ENCODE peak calls at places on chromosomes 3 and 15, in ten cellular contexts. T is A549, A is HCT116, F is upper lobe of left lung, H is ovary, O is body of pancreas, W is heart left ventricle, P is adrenal gland, D is tibial nerve, B is IMR-90. L is an unnamed sample.

GRCh38 chr3:65871305-65872141 is 167.2 kb downstream of the MAGI1 start:
- DNase-seq in T (no peak), A (no peak), F (no peak), H (peak), O (peak), W (peak), P (peak), D (peak), B (peak), L (no peak)

GRCh38 chr3:114803042-114803695 is 343.9 kb downstream of the ZBTB20 start:
- DNase-seq in T (no peak), A (no peak), F (no peak), H (no peak), O (no peak), W (no peak), P (no peak), D (no peak), B (no peak), L (no peak)

GRCh38 chr3:121723485-121723884 is 26.1 kb downstream of the GOLGB1 start:
- DNase-seq in T (no peak), A (no peak), F (no peak), H (no peak), O (no peak), W (no peak), P (no peak), D (no peak), B (no peak), L (no peak)

GRCh38 chr3:113698891-113699465 is 2.5 kb upstream of the USF3 start:
- DNase-seq in T (no peak), A (no peak), F (peak), H (peak), O (no peak), W (no peak), P (no peak), D (no peak), B (peak), L (no peak)

GRCh38 chr3:141246224-141246957 is 14.8 kb downstream of the PXYLP1 start:
- DNase-seq in T (no peak), A (no peak), F (no peak), H (no peak), O (peak), W (no peak), P (no peak), D (no peak), B (no peak), L (no peak)

GRCh38 chr3:12476238-12476897 is 7.9 kb upstream of the TSEN2 start:
- DNase-seq in T (peak), A (no peak), F (no peak), H (no peak), O (no peak), W (no peak), P (no peak), D (no peak), B (peak), L (no peak)

GRCh38 chr15:67066041-67067021 is 929 bp downstream of the SMAD3 start:
- DNase-seq in T (no peak), A (no peak), F (peak), H (peak), O (peak), W (peak), P (no peak), D (no peak), B (peak), L (no peak)

GRCh38 chr3:447671-448070 is 251.1 kb downstream of the CHL1 start:
- DNase-seq in T (no peak), A (no peak), F (no peak), H (no peak), O (no peak), W (no peak), P (no peak), D (no peak), B (no peak), L (no peak)

GRCh38 chr15:75007216-75007615 is 11.9 kb downstream of the SCAMP5 start:
- DNase-seq in T (no peak), A (no peak), F (no peak), H (no peak), O (no peak), W (no peak), P (no peak), D (no peak), B (no peak), L (no peak)

GRCh38 chr15:88982304-88982945 is 69.2 kb upstream of the MFGE8 start:
- DNase-seq in T (peak), A (no peak), F (peak), H (no peak), O (peak), W (peak), P (peak), D (peak), B (peak), L (peak)

GRCh38 chr15:41987246-41987924 is 15.0 kb upstream of the EHD4 start:
- DNase-seq in T (no peak), A (no peak), F (no peak), H (no peak), O (no peak), W (no peak), P (no peak), D (no peak), B (no peak), L (no peak)

GRCh38 chr15:68700395-68701123 is 120.1 kb downstream of the ANP32A start:
- DNase-seq in T (no peak), A (no peak), F (peak), H (peak), O (no peak), W (peak), P (peak), D (no peak), B (peak), L (no peak)

GRCh38 chr15:63503739-63504246 is 600 bp upstream of the USP3 start:
- DNase-seq in T (peak), A (peak), F (no peak), H (peak), O (peak), W (peak), P (peak), D (peak), B (peak), L (no peak)

GRCh38 chr3:185042357-185042756 is 110.5 kb downstream of the C3orf70 start:
- DNase-seq in T (no peak), A (no peak), F (no peak), H (no peak), O (no peak), W (no peak), P (no peak), D (no peak), B (no peak), L (no peak)

GRCh38 chr15:27427386-27427785 is 456.4 kb downstream of the GABRG3 start:
- DNase-seq in T (no peak), A (no peak), F (no peak), H (no peak), O (no peak), W (no peak), P (no peak), D (no peak), B (no peak), L (no peak)

GRCh38 chr3:135989247-135989646 is 23.7 kb downstream of the PPP2R3A start:
- DNase-seq in T (no peak), A (no peak), F (no peak), H (no peak), O (no peak), W (no peak), P (no peak), D (no peak), B (peak), L (no peak)

GRCh38 chr15:100154338-100154737 is 187.4 kb downstream of the ADAMTS17 start:
- DNase-seq in T (no peak), A (no peak), F (no peak), H (no peak), O (no peak), W (no peak), P (no peak), D (no peak), B (no peak), L (no peak)

GRCh38 chr3:126745760-126746394 is 41.8 kb downstream of the CHCHD6 start:
- DNase-seq in T (peak), A (no peak), F (peak), H (no peak), O (peak), W (peak), P (peak), D (no peak), B (no peak), L (no peak)

GRCh38 chr3:70726966-70727365 is 414.5 kb upstream of the MDFIC2 start:
- DNase-seq in T (no peak), A (no peak), F (no peak), H (no peak), O (no peak), W (no peak), P (no peak), D (no peak), B (peak), L (no peak)

GRCh38 chr3:184786271-184787010 is 25.5 kb upstream of the VPS8 start:
- DNase-seq in T (no peak), A (no peak), F (no peak), H (peak), O (peak), W (peak), P (peak), D (peak), B (peak), L (peak)

GRCh38 chr3:163891771-163892170 is 1186.5 kb downstream of the SI start:
- DNase-seq in T (no peak), A (no peak), F (no peak), H (no peak), O (no peak), W (no peak), P (no peak), D (no peak), B (no peak), L (no peak)

GRCh38 chr3:128804017-128804816 is 75.2 kb upstream of the ACAD9 start:
- DNase-seq in T (no peak), A (no peak), F (no peak), H (no peak), O (no peak), W (no peak), P (no peak), D (no peak), B (peak), L (peak)

GRCh38 chr3:190586631-190587000 is 72.7 kb downstream of the IL1RAP start:
- DNase-seq in T (peak), A (peak), F (no peak), H (no peak), O (no peak), W (no peak), P (no peak), D (no peak), B (peak), L (no peak)

GRCh38 chr15:36415643-36416042 is 163.8 kb upstream of the CDIN1 start:
- DNase-seq in T (no peak), A (no peak), F (no peak), H (no peak), O (no peak), W (no peak), P (no peak), D (no peak), B (peak), L (no peak)

GRCh38 chr15:67820992-67821783 is 4.1 kb upstream of the SKOR1 start:
- DNase-seq in T (no peak), A (no peak), F (peak), H (peak), O (peak), W (peak), P (peak), D (peak), B (peak), L (no peak)

GRCh38 chr15:68499620-68500312 is 67.8 kb upstream of the ITGA11 start:
- DNase-seq in T (peak), A (no peak), F (no peak), H (no peak), O (no peak), W (peak), P (no peak), D (no peak), B (no peak), L (no peak)

GRCh38 chr3:58006661-58007060 is 1.6 kb upstream of the FLNB start:
- DNase-seq in T (no peak), A (no peak), F (no peak), H (no peak), O (no peak), W (no peak), P (no peak), D (no peak), B (no peak), L (no peak)

DNA sequence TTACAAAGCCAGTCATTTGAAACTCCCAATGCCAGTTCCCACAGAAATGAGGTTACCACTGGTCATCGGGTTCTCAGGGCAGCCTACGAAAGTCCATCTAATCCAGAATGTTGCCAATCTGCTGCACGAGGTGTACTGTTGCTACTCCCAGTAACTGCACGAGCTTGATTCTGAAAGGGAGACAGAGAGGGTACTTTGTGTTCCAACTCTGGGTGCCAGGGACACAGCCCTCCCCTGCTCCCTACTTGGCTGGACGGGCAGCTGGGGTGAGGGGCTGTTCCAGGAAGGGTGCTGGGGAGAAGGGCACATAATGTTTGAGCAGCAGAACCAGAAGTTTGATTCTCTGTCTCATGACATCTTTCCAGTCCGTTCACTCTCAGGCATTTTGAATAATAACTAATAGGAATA is 27.1 kb upstream of the OSBPL11 start:
- DNase-seq in T (no peak), A (no peak), F (no peak), H (no peak), O (peak), W (peak), P (no peak), D (no peak), B (no peak), L (no peak)
- TF ChIP-seq POLR2A in T (no peak), A (no peak), F (peak), H (no peak), O (no peak), W (no peak), P (no peak), D (no peak), B (no peak), L (no peak)

DNA sequence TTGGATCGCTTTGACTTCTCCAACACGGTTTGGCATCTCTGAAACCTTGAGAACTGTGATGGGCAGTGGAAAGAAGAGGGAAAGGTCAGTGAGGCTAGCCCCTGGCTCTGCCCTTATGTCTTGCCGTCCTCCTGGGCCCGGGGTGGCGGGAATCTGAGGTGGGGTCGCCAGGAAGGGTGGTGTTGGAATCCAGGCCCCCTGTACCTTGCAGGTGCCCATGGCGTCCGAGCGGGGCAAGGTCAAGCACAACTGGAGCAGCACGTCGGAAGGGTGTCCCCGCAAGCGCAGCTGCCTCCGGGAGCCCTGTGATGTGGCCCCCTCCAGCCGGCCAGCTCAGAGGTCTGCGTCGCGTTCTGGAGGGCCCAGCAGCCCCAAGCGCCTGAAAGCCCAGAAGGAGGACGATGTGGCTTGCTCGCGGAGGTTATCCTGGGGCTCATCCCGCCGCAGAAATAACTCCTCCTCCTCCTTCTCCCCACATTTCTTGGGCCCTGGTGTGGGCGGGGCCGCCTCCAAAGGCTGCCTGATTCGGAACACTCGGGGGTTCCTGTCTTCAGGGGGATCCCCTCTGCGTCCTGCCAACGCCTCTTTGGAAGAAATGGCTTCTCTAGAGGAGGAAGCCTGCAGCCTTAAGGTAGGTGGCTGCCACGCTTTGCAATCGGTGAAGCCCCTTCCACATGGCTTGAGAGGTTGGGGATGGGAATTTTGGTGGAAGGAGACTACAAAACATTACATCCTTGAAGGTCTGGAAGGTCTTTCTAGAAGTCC is 907 bp downstream of the TATDN2 start:
- DNase-seq in T (peak), A (no peak), F (peak), H (peak), O (peak), W (peak), P (peak), D (no peak), B (peak), L (peak)
- TF ChIP-seq POLR2A in T (no peak), A (no peak), F (no peak), H (no peak), O (peak), W (no peak), P (no peak), D (no peak), B (no peak), L (no peak)

GRCh38 chr3:98731720-98732238 is 31.4 kb upstream of the ST3GAL6 start:
- DNase-seq in T (no peak), A (no peak), F (no peak), H (no peak), O (no peak), W (no peak), P (no peak), D (no peak), B (no peak), L (no peak)

GRCh38 chr3:98731138-98731537 is 32.0 kb upstream of the ST3GAL6 start:
- DNase-seq in T (no peak), A (no peak), F (peak), H (no peak), O (no peak), W (no peak), P (no peak), D (no peak), B (no peak), L (no peak)

GRCh38 chr3:98733778-98734281 is 29.3 kb upstream of the ST3GAL6 start:
- DNase-seq in T (no peak), A (no peak), F (no peak), H (no peak), O (peak), W (no peak), P (no peak), D (peak), B (no peak), L (no peak)

GRCh38 chr3:98733055-98733777 is 29.9 kb upstream of the ST3GAL6 start:
- DNase-seq in T (no peak), A (no peak), F (peak), H (peak), O (peak), W (peak), P (peak), D (peak), B (no peak), L (peak)

GRCh38 chr3:98732239-98733054 is 30.7 kb upstream of the ST3GAL6 start:
- DNase-seq in T (peak), A (peak), F (peak), H (peak), O (peak), W (peak), P (peak), D (peak), B (no peak), L (peak)
- TF ChIP-seq POLR2A in T (peak), A (peak), F (peak), H (no peak), O (peak), W (peak), P (peak), D (peak), B (no peak), L (peak)

DNA sequence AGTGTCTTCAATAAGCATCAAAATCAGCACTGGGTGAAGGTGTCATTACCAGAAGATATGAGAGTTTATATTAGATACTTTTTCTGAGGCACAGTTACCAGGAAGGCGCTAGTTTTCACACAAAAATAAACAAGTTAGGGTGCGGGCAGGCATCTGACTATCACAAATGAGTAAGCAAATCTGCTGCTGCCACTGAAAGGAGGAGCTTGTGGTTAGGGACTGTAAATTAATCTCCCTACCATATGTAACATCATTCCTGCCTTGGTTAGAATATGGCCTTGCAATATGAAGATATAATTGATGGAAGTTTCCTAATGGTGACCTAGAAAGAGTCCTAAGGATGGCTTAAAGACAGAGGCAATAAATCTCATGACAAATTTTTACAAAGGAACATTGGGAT is 19.5 kb upstream of the EID1 start:
- DNase-seq in T (peak), A (no peak), F (no peak), H (no peak), O (no peak), W (no peak), P (no peak), D (no peak), B (peak), L (no peak)
- TF ChIP-seq POLR2A in T (no peak), A (no peak), F (no peak), H (no peak), O (no peak), W (no peak), P (no peak), D (no peak), B (no peak), L (no peak)